ENCODE peak calls at places on chromosomes 5 and 9, in seven cellular contexts. G, R, O, K, Q, P and A are unnamed samples.

GRCh38 chr5:87076931-87077330 is 190.8 kb upstream of the RASA1 start:
- DNase-seq in G (no peak), R (no peak), O (no peak), K (no peak), Q (no peak), P (no peak), A (no peak)

GRCh38 chr9:134994926-134995791 is 77.4 kb upstream of the FCN1 start:
- DNase-seq in G (no peak), R (no peak), O (no peak), K (no peak), Q (no peak), P (no peak), A (no peak)

GRCh38 chr9:121698627-121699270 is 47.3 kb downstream of the DAB2IP start:
- DNase-seq in G (peak), R (peak), O (no peak), K (no peak), Q (no peak), P (no peak), A (no peak)

GRCh38 chr5:74767579-74767913 is 497 bp downstream of the NSA2 start:
- DNase-seq in G (no peak), R (no peak), O (no peak), K (peak), Q (peak), P (no peak), A (no peak)

GRCh38 chr9:125296843-125297372 is 35.3 kb downstream of the GAPVD1 start:
- DNase-seq in G (no peak), R (no peak), O (no peak), K (no peak), Q (peak), P (no peak), A (peak)

GRCh38 chr5:150473673-150474358 is 24.3 kb upstream of the RPS14 start:
- DNase-seq in G (no peak), R (no peak), O (no peak), K (no peak), Q (peak), P (no peak), A (no peak)

GRCh38 chr5:77145666-77146065 is 58.6 kb upstream of the ZBED3 start:
- DNase-seq in G (no peak), R (no peak), O (no peak), K (no peak), Q (no peak), P (no peak), A (no peak)

GRCh38 chr5:148972958-148973357 is 89.9 kb downstream of the SH3TC2 start:
- DNase-seq in G (no peak), R (no peak), O (no peak), K (peak), Q (peak), P (no peak), A (no peak)

GRCh38 chr5:149411738-149412519 is 32.8 kb upstream of the IL17B start:
- DNase-seq in G (no peak), R (no peak), O (no peak), K (no peak), Q (no peak), P (no peak), A (no peak)

GRCh38 chr5:179113945-179114641 is 53.9 kb downstream of the ZNF354C start:
- DNase-seq in G (no peak), R (no peak), O (no peak), K (no peak), Q (no peak), P (no peak), A (no peak)

GRCh38 chr9:137294684-137295312 is 7.3 kb downstream of the NRARP start:
- DNase-seq in G (no peak), R (peak), O (no peak), K (no peak), Q (no peak), P (no peak), A (peak)

GRCh38 chr5:142540774-142541466 is 145.0 kb downstream of the FGF1 start:
- DNase-seq in G (no peak), R (no peak), O (no peak), K (no peak), Q (no peak), P (no peak), A (no peak)

GRCh38 chr9:106875548-106875947 is 12.6 kb downstream of the ZNF462 start:
- DNase-seq in G (no peak), R (no peak), O (no peak), K (no peak), Q (no peak), P (no peak), A (no peak)

GRCh38 chr9:34555002-34555348 is 32.2 kb upstream of the ENHO start:
- DNase-seq in G (peak), R (peak), O (no peak), K (no peak), Q (no peak), P (no peak), A (no peak)

GRCh38 chr9:130263601-130264413 is 1.8 kb upstream of the HMCN2 start:
- DNase-seq in G (no peak), R (peak), O (no peak), K (peak), Q (no peak), P (no peak), A (peak)

GRCh38 chr5:109191153-109191558 is 218.6 kb downstream of the PJA2 start:
- DNase-seq in G (no peak), R (no peak), O (no peak), K (peak), Q (no peak), P (peak), A (no peak)

GRCh38 chr9:124347968-124348358 is 67.3 kb downstream of the PSMB7 start:
- DNase-seq in G (no peak), R (no peak), O (no peak), K (no peak), Q (no peak), P (no peak), A (no peak)

GRCh38 chr5:72214168-72214567 is 105.9 kb downstream of the MRPS27 start:
- DNase-seq in G (no peak), R (no peak), O (no peak), K (no peak), Q (no peak), P (no peak), A (no peak)

DNA sequence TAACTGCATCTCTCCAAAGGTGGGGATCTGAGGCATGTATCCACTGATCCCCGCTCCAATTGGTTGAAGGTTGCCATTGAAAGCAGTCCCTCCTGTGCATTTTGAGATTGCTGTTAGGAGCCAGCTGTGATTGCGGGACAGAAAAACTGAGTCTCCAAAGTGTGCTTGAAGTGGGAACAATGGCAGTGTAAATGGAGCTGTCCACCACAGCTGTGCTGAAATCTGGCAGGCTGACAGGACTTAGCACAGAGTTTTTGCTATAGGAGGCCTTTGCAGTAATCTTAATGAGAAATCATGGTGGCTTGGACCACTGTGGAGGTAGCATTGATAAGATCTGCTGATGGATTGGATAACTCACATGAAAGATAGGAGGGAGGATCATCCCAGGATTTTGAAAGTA is 3.3 kb downstream of the RNF20 start:
- DNase-seq in G (no peak), R (no peak), O (no peak), K (no peak), Q (peak), P (no peak), A (peak)
- TF ChIP-seq JUND in G (no peak), R (no peak), O (no peak), K (no peak), Q (no peak), P (no peak), A (no peak)

GRCh38 chr5:2136728-2137333 is 254.1 kb upstream of the IRX4 start:
- DNase-seq in G (no peak), R (no peak), O (no peak), K (no peak), Q (no peak), P (no peak), A (no peak)

GRCh38 chr5:2139478-2139877 is 256.8 kb upstream of the IRX4 start:
- DNase-seq in G (no peak), R (no peak), O (no peak), K (no peak), Q (no peak), P (no peak), A (no peak)

GRCh38 chr5:2138896-2139295 is 256.2 kb upstream of the IRX4 start:
- DNase-seq in G (no peak), R (no peak), O (no peak), K (no peak), Q (no peak), P (no peak), A (no peak)

GRCh38 chr5:2135833-2136232 is 253.1 kb upstream of the IRX4 start:
- DNase-seq in G (no peak), R (no peak), O (no peak), K (no peak), Q (no peak), P (no peak), A (no peak)

GRCh38 chr5:2137444-2138050 is 254.8 kb upstream of the IRX4 start:
- DNase-seq in G (no peak), R (no peak), O (no peak), K (no peak), Q (no peak), P (no peak), A (no peak)
- TF ChIP-seq JUND in G (no peak), R (no peak), O (no peak), K (no peak), Q (no peak), P (no peak), A (no peak)

GRCh38 chr5:66967826-66968262 is 228.8 kb downstream of the CD180 start:
- DNase-seq in G (no peak), R (no peak), O (no peak), K (no peak), Q (no peak), P (no peak), A (no peak)
- TF ChIP-seq JUND in G (no peak), R (no peak), O (no peak), K (no peak), Q (no peak), P (no peak), A (no peak)

GRCh38 chr5:158676642-158677489 is 422.9 kb downstream of the EBF1 start:
- DNase-seq in G (peak), R (no peak), O (no peak), K (no peak), Q (no peak), P (peak), A (peak)
- TF ChIP-seq JUND in G (no peak), R (no peak), O (no peak), K (no peak), Q (no peak), P (no peak), A (no peak)

GRCh38 chr9:115035872-115036612 is 81.9 kb downstream of the TNC start:
- DNase-seq in G (no peak), R (no peak), O (peak), K (peak), Q (no peak), P (no peak), A (no peak)
- TF ChIP-seq JUND in G (no peak), R (no peak), O (peak), K (no peak), Q (no peak), P (no peak), A (no peak)

GRCh38 chr5:54861212-54861894 is 124.0 kb downstream of the ESM1 start:
- DNase-seq in G (no peak), R (no peak), O (no peak), K (no peak), Q (no peak), P (no peak), A (no peak)
- TF ChIP-seq JUND in G (no peak), R (no peak), O (no peak), K (no peak), Q (no peak), P (no peak), A (no peak)

DNA sequence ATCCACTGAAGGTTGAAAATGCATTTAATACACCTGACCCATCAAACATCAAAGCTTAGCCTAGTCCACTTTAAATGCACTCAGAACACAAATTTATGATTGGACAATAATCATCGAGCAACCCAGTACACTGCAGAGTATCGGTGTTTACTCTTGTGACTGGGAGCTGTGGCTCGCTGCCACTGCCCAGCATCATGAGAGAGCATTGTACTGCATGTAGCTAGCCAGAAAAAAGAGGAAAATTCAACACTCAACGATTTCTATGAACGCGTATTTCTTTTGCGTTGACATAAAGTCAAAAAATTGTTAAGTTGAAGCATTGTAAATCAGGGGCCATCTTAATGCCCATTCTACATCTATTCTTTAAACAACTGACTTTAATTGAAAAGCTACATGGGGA is 95.1 kb upstream of the CD180 start:
- DNase-seq in G (no peak), R (no peak), O (no peak), K (no peak), Q (no peak), P (no peak), A (no peak)
- TF ChIP-seq JUND in G (no peak), R (no peak), O (no peak), K (no peak), Q (no peak), P (no peak), A (no peak)

GRCh38 chr9:72155282-72155677 is 6.0 kb downstream of the GDA start:
- DNase-seq in G (no peak), R (no peak), O (no peak), K (no peak), Q (no peak), P (no peak), A (no peak)

GRCh38 chr9:72151099-72151498 is 1.9 kb downstream of the GDA start:
- DNase-seq in G (no peak), R (no peak), O (no peak), K (no peak), Q (no peak), P (no peak), A (no peak)

GRCh38 chr9:72156586-72156985 is 7.3 kb downstream of the GDA start:
- DNase-seq in G (no peak), R (no peak), O (no peak), K (no peak), Q (no peak), P (no peak), A (no peak)

GRCh38 chr9:72158680-72159079 is 9.4 kb downstream of the GDA start:
- DNase-seq in G (no peak), R (no peak), O (no peak), K (no peak), Q (no peak), P (no peak), A (no peak)

DNA sequence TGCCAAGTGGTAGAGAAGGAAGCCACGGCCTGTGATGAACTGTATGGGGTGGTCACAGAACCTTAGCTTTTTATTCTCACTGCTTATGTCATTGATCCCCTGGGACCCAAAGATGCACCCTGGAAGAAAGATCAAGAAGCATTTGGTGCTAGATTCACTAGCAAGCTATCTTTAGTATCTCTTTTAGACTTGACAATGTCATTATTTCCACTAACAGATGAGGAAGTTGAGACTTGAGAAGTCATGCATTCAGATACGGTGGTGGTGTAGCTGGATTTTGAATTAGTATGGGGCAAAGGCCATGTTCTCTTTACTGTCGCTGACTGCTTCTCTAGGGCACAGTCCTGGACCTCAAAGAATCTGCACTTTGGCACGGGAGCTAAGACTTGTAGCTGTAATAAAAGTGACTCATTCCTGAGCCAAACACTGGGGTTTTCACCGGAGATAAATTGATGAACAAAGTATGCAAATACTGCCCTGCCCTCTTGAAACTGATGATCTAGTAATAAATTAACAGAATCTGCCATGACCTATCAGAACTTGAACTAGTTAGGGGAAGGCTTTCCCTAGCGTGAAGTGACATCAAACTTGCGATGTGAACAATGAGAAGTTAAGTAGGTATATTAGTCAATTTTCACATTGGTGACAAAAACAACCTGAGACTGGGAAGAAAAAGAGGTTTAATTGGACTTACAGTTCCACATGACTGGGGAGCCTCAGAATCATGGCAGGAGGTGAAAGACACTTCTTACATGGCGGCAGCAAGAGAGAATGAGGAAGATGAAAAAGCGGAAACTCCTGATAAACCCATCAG is 5.4 kb downstream of the GDA start:
- DNase-seq in G (no peak), R (no peak), O (peak), K (no peak), Q (peak), P (no peak), A (no peak)
- TF ChIP-seq JUND in G (no peak), R (no peak), O (no peak), K (peak), Q (peak), P (no peak), A (no peak)